ENCODE peak calls at places on chromosomes 1 and 21, in six cellular contexts. A is erythroblast, M is EL, R is coronary artery, T is hypothalamus, V is HCT116. E is an unnamed sample.

GRCh38 chr1:212513586-212513985 is 80.9 kb downstream of the NENF start:
- DNase-seq in M (no peak), T (no peak), R (no peak), A (no peak), V (peak; percentile 10), E (no peak)

GRCh38 chr1:241470908-241471610 is 48.5 kb downstream of the FH start:
- DNase-seq in R (no peak), M (no peak), V (no peak), T (no peak), A (no peak), E (no peak)

GRCh38 chr1:15958111-15958510 is 17.8 kb downstream of the ZBTB17 start:
- DNase-seq in R (no peak), A (no peak), T (no peak), M (no peak), V (no peak), E (no peak)

GRCh38 chr21:28220670-28221069 is 772.0 kb downstream of the LTN1 start:
- DNase-seq in M (peak; percentile 8), V (no peak), A (no peak), T (no peak), R (no peak), E (no peak)

GRCh38 chr1:182113879-182114626 is 52.5 kb upstream of the ZNF648 start:
- DNase-seq in A (no peak), R (no peak), V (no peak), M (no peak), T (peak; percentile 25), E (no peak)

GRCh38 chr1:237133921-237134320 is 91.9 kb downstream of the RYR2 start:
- DNase-seq in A (no peak), V (no peak), T (no peak), M (no peak), R (no peak), E (no peak)

GRCh38 chr21:27425574-27425973 is 458.7 kb upstream of the ADAMTS5 start:
- DNase-seq in R (no peak), V (no peak), M (peak; percentile 88), A (no peak), T (no peak), E (no peak)

GRCh38 chr1:89425056-89425455 is 61.2 kb downstream of the GBP6 start:
- DNase-seq in M (no peak), T (no peak), R (no peak), V (no peak), A (no peak), E (no peak)

GRCh38 chr1:109201123-109201703 is 12.5 kb upstream of the SARS1 start:
- DNase-seq in T (peak; percentile 17), R (no peak), M (peak; percentile 86), V (no peak), A (peak; percentile 63), E (peak; percentile 31)

GRCh38 chr1:226939439-226940028 is 560 bp upstream of the COQ8A start:
- DNase-seq in T (peak; percentile 46), V (no peak), A (peak; percentile 86), M (peak; percentile 74), R (peak; percentile 86), E (peak; percentile 72)

E was measured in MV-4-11.